ENCODE peak calls at places on chromosome 7, in ten cellular contexts. Z, I, E, W, G, P, O, F, J and Y are unnamed samples.

GRCh38 chr7:64192148-64192704 is 14.8 kb upstream of the ZNF735 start:
- DNase-seq in J (no peak), E (no peak), O (no peak), Z (no peak), I (no peak), W (no peak), F (no peak), G (no peak), P (no peak), Y (no peak)

GRCh38 chr7:37065779-37066271 is 341.5 kb upstream of the AOAH start:
- DNase-seq in G (no peak), O (no peak), E (no peak), P (no peak), Z (no peak), F (no peak), W (no peak), J (no peak), I (no peak), Y (no peak)

GRCh38 chr7:36203081-36203775 is 50.2 kb downstream of the EEPD1 start:
- DNase-seq in I (no peak), Z (no peak), W (no peak), E (no peak), J (no peak), F (no peak), O (no peak), G (no peak), P (no peak), Y (no peak)

GRCh38 chr7:106285051-106285800 is 443 bp upstream of the NAMPT start:
- DNase-seq in Z (peak), E (peak), G (peak), O (peak), W (peak), F (peak), J (peak), P (peak), I (peak), Y (peak)

GRCh38 chr7:92645531-92646061 is 55.4 kb upstream of the FAM133B start:
- DNase-seq in I (no peak), G (peak), O (peak), P (no peak), E (peak), Z (no peak), J (no peak), W (peak), F (no peak), Y (no peak)

GRCh38 chr7:11082552-11083213 is 109.0 kb downstream of the PHF14 start:
- DNase-seq in E (no peak), G (peak), J (no peak), O (no peak), Z (no peak), P (no peak), F (no peak), W (no peak), I (no peak), Y (no peak)

GRCh38 chr7:157010588-157011332 is at the start of gene MNX1:
- DNase-seq in Z (no peak), E (peak), W (peak), P (no peak), O (peak), G (peak), J (peak), F (peak), I (peak), Y (peak)

GRCh38 chr7:6656413-6656812 is 19.3 kb downstream of the ZNF316 start:
- DNase-seq in G (no peak), F (no peak), W (no peak), Z (no peak), I (no peak), O (no peak), P (no peak), E (no peak), J (no peak), Y (no peak)

GRCh38 chr7:108094933-108095710 is 35.0 kb downstream of the LAMB4 start:
- DNase-seq in I (peak), W (peak), G (peak), P (no peak), O (no peak), F (no peak), Z (no peak), J (peak), E (peak), Y (peak)

GRCh38 chr7:100682228-100682741 is 8.7 kb downstream of the GNB2 start:
- DNase-seq in F (peak), J (no peak), Z (no peak), G (no peak), E (no peak), W (peak), O (no peak), I (no peak), P (no peak), Y (no peak)

GRCh38 chr7:143305423-143306070 is 10.4 kb upstream of the CLCN1 start:
- DNase-seq in G (peak), P (no peak), J (peak), E (peak), W (peak), O (peak), I (peak), F (no peak), Z (no peak), Y (peak)

GRCh38 chr7:14606101-14606500 is 296.4 kb downstream of the DGKB start:
- DNase-seq in G (no peak), O (no peak), W (no peak), Z (no peak), J (no peak), F (no peak), E (no peak), P (no peak), I (no peak), Y (no peak)

GRCh38 chr7:32178731-32179366 is 108.6 kb upstream of the PDE1C start:
- DNase-seq in G (no peak), O (no peak), E (no peak), Z (no peak), J (no peak), I (no peak), F (no peak), P (no peak), W (no peak), Y (no peak)

GRCh38 chr7:50766808-50767207 is 15.9 kb downstream of the GRB10 start:
- DNase-seq in F (no peak), E (no peak), P (no peak), Z (no peak), J (no peak), O (no peak), I (no peak), G (no peak), W (no peak), Y (no peak)

GRCh38 chr7:95599069-95599468 is 2.8 kb upstream of the PDK4 start:
- DNase-seq in O (no peak), J (no peak), P (no peak), I (no peak), W (no peak), E (no peak), F (no peak), Z (no peak), G (no peak), Y (no peak)

GRCh38 chr7:85750454-85750949 is 563.6 kb upstream of the SEMA3D start:
- DNase-seq in E (no peak), F (peak), P (no peak), O (peak), I (no peak), J (peak), Z (no peak), G (no peak), W (no peak), Y (peak)
- TF ChIP-seq CTCF in E (peak), F (peak), P (peak), O (peak), I (no peak), J (peak), Z (peak), G (peak), W (peak), Y (peak)

GRCh38 chr7:200704-201103 is 8.3 kb downstream of the FAM20C start:
- DNase-seq in E (no peak), W (no peak), I (no peak), Z (no peak), O (no peak), F (no peak), P (no peak), G (no peak), J (no peak), Y (no peak)
- TF ChIP-seq CTCF in E (no peak), W (no peak), I (no peak), Z (no peak), O (no peak), F (no peak), P (peak), G (no peak), J (peak), Y (peak)

GRCh38 chr7:42928754-42929153 is 3.2 kb downstream of the PSMA2 start:
- DNase-seq in Z (no peak), E (no peak), O (no peak), W (no peak), G (no peak), I (no peak), J (no peak), P (no peak), F (no peak), Y (no peak)

GRCh38 chr7:42929449-42929848 is 2.5 kb downstream of the PSMA2 start:
- DNase-seq in E (no peak), I (no peak), F (no peak), J (no peak), O (no peak), G (no peak), W (no peak), P (no peak), Z (no peak), Y (no peak)

GRCh38 chr7:42925630-42926029 is 6.3 kb downstream of the PSMA2 start:
- DNase-seq in J (no peak), G (no peak), E (no peak), P (no peak), W (no peak), F (no peak), O (no peak), Z (no peak), I (no peak), Y (no peak)

GRCh38 chr7:42924223-42924877 is 7.6 kb downstream of the PSMA2 start:
- DNase-seq in W (no peak), P (no peak), F (no peak), E (no peak), O (no peak), I (no peak), Z (no peak), G (no peak), J (no peak), Y (no peak)

DNA sequence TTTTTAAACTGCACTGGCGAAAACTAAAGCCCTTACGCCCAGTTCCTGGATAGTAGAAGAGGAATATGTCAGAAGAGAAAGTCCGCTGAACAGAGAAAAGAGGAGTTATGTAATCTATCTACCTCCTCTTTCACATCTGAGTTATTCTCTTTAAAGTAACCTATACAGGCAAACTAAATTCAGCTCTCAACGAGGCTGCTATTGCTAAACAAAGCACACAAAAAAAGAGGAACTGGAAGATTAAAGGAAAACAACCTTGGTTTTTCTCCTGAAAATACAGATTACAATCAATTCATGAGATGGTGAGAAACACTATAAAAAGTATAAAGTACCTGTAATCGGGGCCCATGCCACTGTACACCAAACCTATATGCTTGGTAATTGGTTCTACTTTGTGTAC is 5.8 kb downstream of the PSMA2 start:
- DNase-seq in F (no peak), J (no peak), W (no peak), E (no peak), P (no peak), Z (no peak), I (no peak), G (no peak), O (no peak), Y (no peak)
- TF ChIP-seq CTCF in F (no peak), J (no peak), W (no peak), E (no peak), P (no peak), Z (no peak), I (no peak), G (no peak), O (no peak), Y (no peak)

DNA sequence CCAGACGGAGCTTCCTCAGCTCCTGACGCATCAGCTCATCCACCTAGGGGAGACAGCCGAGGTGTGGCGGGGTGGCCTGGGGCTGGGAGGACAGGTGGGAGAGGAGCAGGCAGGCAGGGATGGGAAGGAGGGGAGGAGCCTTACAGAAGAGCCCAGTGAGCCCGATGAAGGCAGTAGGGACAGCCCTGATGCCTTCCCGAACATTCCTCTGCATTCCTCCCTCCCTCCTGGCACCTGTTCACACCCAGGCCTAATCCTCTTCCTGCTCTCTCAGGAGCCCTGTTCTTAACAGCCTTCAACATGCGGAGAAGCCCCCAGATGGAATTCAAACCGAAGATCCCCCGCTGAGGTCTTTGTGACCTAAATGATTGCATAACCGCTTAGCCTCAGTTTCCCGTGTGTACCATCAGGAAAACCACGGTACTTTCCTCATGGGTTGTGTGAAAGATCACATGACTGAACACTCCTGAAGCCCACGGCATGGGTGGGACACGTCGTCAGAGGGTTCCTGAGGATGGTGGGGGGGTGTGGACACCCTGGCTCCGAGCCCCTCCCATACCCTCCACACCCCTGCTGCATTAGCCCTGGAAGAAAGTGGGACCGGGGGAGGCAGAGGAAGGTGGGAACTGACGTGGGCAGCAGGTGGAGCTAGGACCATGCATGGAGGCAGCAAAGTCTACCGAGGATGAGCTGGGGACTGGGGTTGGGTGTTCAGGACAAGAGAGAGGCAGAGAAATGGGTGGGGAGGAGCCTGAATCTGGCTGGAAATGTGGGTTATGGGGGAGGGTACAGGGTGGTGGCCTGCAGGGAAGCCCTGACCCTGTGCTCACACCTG is 8.8 kb upstream of the ASB10 start:
- DNase-seq in Z (no peak), W (no peak), P (no peak), I (no peak), O (no peak), J (no peak), F (no peak), G (no peak), E (no peak), Y (no peak)
- TF ChIP-seq CTCF in Z (no peak), W (no peak), P (no peak), I (no peak), O (no peak), J (no peak), F (no peak), G (no peak), E (no peak), Y (no peak)

GRCh38 chr7:22860784-22861482 is 38.3 kb upstream of the TOMM7 start:
- DNase-seq in J (no peak), E (peak), Z (no peak), W (no peak), P (no peak), G (no peak), O (no peak), F (no peak), I (no peak), Y (peak)
- TF ChIP-seq CTCF in J (peak), E (peak), Z (peak), W (peak), P (peak), G (peak), O (peak), F (peak), I (peak), Y (peak)

GRCh38 chr7:3896366-3896765 is 595.3 kb downstream of the SDK1 start:
- DNase-seq in I (no peak), G (no peak), P (no peak), W (no peak), E (no peak), O (no peak), Z (no peak), J (no peak), F (no peak), Y (no peak)

GRCh38 chr7:3893151-3893788 is 592.2 kb downstream of the SDK1 start:
- DNase-seq in I (no peak), G (no peak), P (no peak), J (no peak), W (no peak), O (no peak), E (no peak), F (no peak), Z (no peak), Y (no peak)

GRCh38 chr7:3893789-3894153 is 592.7 kb downstream of the SDK1 start:
- DNase-seq in P (no peak), F (no peak), J (no peak), E (no peak), Z (no peak), G (no peak), O (no peak), W (no peak), I (no peak), Y (no peak)

GRCh38 chr7:3897430-3898385 is 596.7 kb downstream of the SDK1 start:
- DNase-seq in F (peak), I (no peak), G (no peak), J (peak), P (no peak), Z (no peak), W (peak), E (peak), O (peak), Y (peak)

GRCh38 chr7:3895341-3895740 is 594.3 kb downstream of the SDK1 start:
- DNase-seq in O (no peak), I (no peak), J (no peak), E (no peak), G (no peak), W (no peak), F (no peak), Z (no peak), P (no peak), Y (no peak)
- TF ChIP-seq CTCF in O (no peak), I (no peak), J (no peak), E (no peak), G (no peak), W (no peak), F (no peak), Z (no peak), P (no peak), Y (no peak)